ENCODE peak calls at places on chromosomes 11 and 22, in seven cellular contexts. H is cortex of kidney; R is HepG2; T is A549; I is putamen; E is activated naive CD4-positive, alpha-beta T cell; Q is midbrain. D is an unnamed sample.

GRCh38 chr11:74988541-74989268 is at the start of gene NEU3:
- DNase-seq in H (no peak), R (peak; percentile 77), T (peak; percentile 81), I (peak; percentile 63), E (peak; percentile 73), Q (peak; percentile 63), D (peak; percentile 92)

GRCh38 chr22:29716814-29717213 is 3.0 kb upstream of the CABP7 start:
- DNase-seq in H (no peak), R (peak; percentile 84), T (peak; percentile 55), I (peak; percentile 87), E (no peak), Q (peak; percentile 87), D (peak; percentile 18)

GRCh38 chr11:114264381-114264780 is 31.8 kb upstream of the NNMT start:
- DNase-seq in H (no peak), R (no peak), T (no peak), I (no peak), E (no peak), Q (no peak), D (no peak)

GRCh38 chr11:69463892-69464620 is 17.4 kb upstream of the LINC01488 start:
- DNase-seq in H (no peak), R (no peak), T (no peak), I (no peak), E (no peak), Q (no peak), D (no peak)

GRCh38 chr22:19832476-19833108 is 22.1 kb downstream of the GNB1L start:
- DNase-seq in H (no peak), R (no peak), T (no peak), I (no peak), E (no peak), Q (no peak), D (no peak)

GRCh38 chr11:46404476-46405017 is 13.0 kb upstream of the CHRM4 start:
- DNase-seq in H (no peak), R (no peak), T (no peak), I (no peak), E (no peak), Q (no peak), D (no peak)

GRCh38 chr22:44337658-44338004 is 24.9 kb upstream of the SHISAL1 start:
- DNase-seq in H (no peak), R (no peak), T (peak; percentile 33), I (peak; percentile 13), E (no peak), Q (no peak), D (no peak)

GRCh38 chr11:32302826-32303225 is 132.5 kb downstream of the WT1 start:
- DNase-seq in H (no peak), R (no peak), T (no peak), I (no peak), E (no peak), Q (no peak), D (no peak)

GRCh38 chr22:24359452-24360120 is 67.8 kb upstream of the ADORA2A start:
- DNase-seq in H (no peak), R (peak; percentile 18), T (no peak), I (no peak), E (no peak), Q (no peak), D (peak; percentile 26)

GRCh38 chr11:60718524-60719316 is 5.8 kb upstream of the MS4A18 start:
- DNase-seq in H (no peak), R (no peak), T (no peak), I (no peak), E (no peak), Q (no peak), D (no peak)

GRCh38 chr11:93082900-93083299 is 113.4 kb downstream of the MTNR1B start:
- DNase-seq in H (no peak), R (no peak), T (no peak), I (no peak), E (no peak), Q (no peak), D (no peak)

GRCh38 chr11:117900144-117900651 is 23.7 kb upstream of the FXYD6 start:
- DNase-seq in H (no peak), R (no peak), T (no peak), I (no peak), E (no peak), Q (no peak), D (no peak)

GRCh38 chr22:50019316-50019715 is 6.8 kb upstream of the IL17REL start:
- DNase-seq in H (no peak), R (no peak), T (no peak), I (no peak), E (no peak), Q (no peak), D (no peak)

GRCh38 chr11:33329705-33330329 is 72.6 kb downstream of the HIPK3 start:
- DNase-seq in H (no peak), R (peak; percentile 50), T (peak; percentile 76), I (peak; percentile 50), E (no peak), Q (peak; percentile 76), D (peak; percentile 83)

GRCh38 chr11:3736816-3737215 is 60.5 kb downstream of the NUP98 start:
- DNase-seq in H (no peak), R (no peak), T (no peak), I (no peak), E (no peak), Q (no peak), D (no peak)

GRCh38 chr11:118074785-118075184 is 2.1 kb upstream of the TMPRSS4 start:
- DNase-seq in H (no peak), R (no peak), T (no peak), I (no peak), E (no peak), Q (no peak), D (no peak)

GRCh38 chr11:17240780-17241179 is 33.0 kb upstream of the PIK3C2A start:
- DNase-seq in H (no peak), R (no peak), T (no peak), I (no peak), E (no peak), Q (no peak), D (no peak)

GRCh38 chr11:63212742-63213141 is 30.7 kb downstream of the SLC22A25 start:
- DNase-seq in H (no peak), R (peak; percentile 10), T (peak; percentile 30), I (no peak), E (no peak), Q (peak; percentile 0), D (peak; percentile 29)

GRCh38 chr11:11641581-11641980 is 19.8 kb upstream of the GALNT18 start:
- DNase-seq in H (no peak), R (no peak), T (peak; percentile 16), I (peak; percentile 59), E (no peak), Q (peak; percentile 41), D (no peak)

GRCh38 chr11:119318240-119319135 is 1.6 kb upstream of the MCAM start:
- DNase-seq in H (no peak), R (peak; percentile 52), T (no peak), I (no peak), E (no peak), Q (no peak), D (peak; percentile 35)

GRCh38 chr11:35282226-35282882 is 137.0 kb downstream of the SLC1A2 start:
- DNase-seq in H (no peak), R (no peak), T (peak; percentile 26), I (no peak), E (no peak), Q (no peak), D (no peak)

GRCh38 chr11:66272600-66272999 is 4.2 kb downstream of the RAB1B start:
- DNase-seq in H (no peak), R (no peak), T (no peak), I (no peak), E (no peak), Q (no peak), D (no peak)

GRCh38 chr11:19777032-19777341 is 64.3 kb downstream of the NAV2 start:
- DNase-seq in H (no peak), R (no peak), T (peak; percentile 7), I (no peak), E (no peak), Q (peak; percentile 22), D (no peak)

GRCh38 chr11:2525941-2526807 is 81.4 kb downstream of the KCNQ1 start:
- DNase-seq in H (no peak), R (no peak), T (no peak), I (no peak), E (no peak), Q (no peak), D (no peak)

GRCh38 chr11:76810151-76810853 is 27.1 kb downstream of the TSKU start:
- DNase-seq in H (no peak), R (no peak), T (peak; percentile 50), I (no peak), E (no peak), Q (peak; percentile 20), D (peak; percentile 39)

GRCh38 chr11:76666408-76666807 is 4.1 kb downstream of the LRRC32 start:
- DNase-seq in H (no peak), R (no peak), T (no peak), I (no peak), E (no peak), Q (no peak), D (no peak)

GRCh38 chr11:7593476-7593875 is 79.7 kb downstream of the PPFIBP2 start:
- DNase-seq in H (no peak), R (no peak), T (no peak), I (no peak), E (no peak), Q (no peak), D (peak; percentile 96)

GRCh38 chr11:72760543-72761400 is 8.6 kb upstream of the ARAP1 start:
- DNase-seq in H (no peak), R (no peak), T (peak; percentile 48), I (no peak), E (no peak), Q (no peak), D (no peak)

D was measured in NCI-H82.